ENCODE peak calls at places on chromosomes 2 and 18, in five cellular contexts. Y is NT2/D1, U is OCI-LY7, O is ovary, Q is pancreas. M is an unnamed sample.

GRCh38 chr2:182816856-182817255 is 49.6 kb downstream of the FRZB start:
- DNase-seq in U (no peak), Y (no peak), O (no peak), Q (no peak), M (no peak)

GRCh38 chr18:14976736-14977430 is 228.9 kb downstream of the ANKRD30B start:
- DNase-seq in Q (no peak), O (no peak), U (no peak), Y (no peak), M (no peak)

GRCh38 chr2:133344864-133345263 is 223.4 kb downstream of the NCKAP5 start:
- DNase-seq in U (no peak), O (no peak), Q (no peak), Y (no peak), M (no peak)

GRCh38 chr18:49546719-49547273 is 15.1 kb upstream of the LIPG start:
- DNase-seq in U (no peak), Y (no peak), O (no peak), Q (no peak), M (no peak)

GRCh38 chr2:160584972-160585494 is 91.4 kb upstream of the RBMS1 start:
- DNase-seq in U (no peak), Y (no peak), O (no peak), Q (no peak), M (no peak)

GRCh38 chr2:70553584-70554337 is at the start of gene TGFA:
- DNase-seq in U (no peak), O (peak; percentile 47), Q (peak; percentile 92), Y (peak; percentile 78), M (peak; percentile 61)

GRCh38 chr2:11708106-11708505 is 38.1 kb upstream of the NTSR2 start:
- DNase-seq in O (no peak), Y (no peak), U (no peak), Q (no peak), M (no peak)

GRCh38 chr18:33495278-33495677 is 54.8 kb upstream of the CCDC178 start:
- DNase-seq in Q (no peak), O (no peak), Y (peak; percentile 35), U (peak; percentile 10), M (peak; percentile 41)

GRCh38 chr2:210663574-210663973 is 107.2 kb downstream of the CPS1 start:
- DNase-seq in Y (peak; percentile 39), O (no peak), U (no peak), Q (no peak), M (peak; percentile 7)

GRCh38 chr2:156466739-156467405 is 30.7 kb downstream of the GPD2 start:
- DNase-seq in Q (no peak), U (no peak), O (peak; percentile 54), Y (no peak), M (no peak)

GRCh38 chr18:48640566-48641270 is 101.9 kb downstream of the CTIF start:
- DNase-seq in O (no peak), U (no peak), Q (no peak), Y (no peak), M (no peak)

GRCh38 chr2:241161646-241162281 is 11.5 kb downstream of the PPP1R7 start:
- DNase-seq in Y (no peak), O (peak; percentile 83), U (no peak), Q (no peak), M (no peak)

GRCh38 chr2:719191-719590 is 42.0 kb upstream of the TMEM18 start:
- DNase-seq in Y (no peak), U (no peak), Q (no peak), O (no peak), M (no peak)

GRCh38 chr2:136985044-136985443 is 219.7 kb downstream of the THSD7B start:
- DNase-seq in Q (no peak), O (no peak), Y (no peak), U (no peak), M (no peak)

GRCh38 chr2:121969155-121969554 is 213.7 kb downstream of the TSN start:
- DNase-seq in U (no peak), O (no peak), Q (no peak), Y (no peak), M (no peak)

GRCh38 chr2:767440-767839 is 90.2 kb upstream of the TMEM18 start:
- DNase-seq in Y (no peak), Q (no peak), U (no peak), O (no peak), M (no peak)

GRCh38 chr18:58105908-58106673 is 62.1 kb downstream of the NEDD4L start:
- DNase-seq in O (no peak), U (no peak), Y (no peak), Q (no peak), M (no peak)
- H3K4me1 ChIP-seq in O (peaks cover 11% of the 10 kb centered on the region), U (no peaks in the 10 kb centered on the region), Y (peaks cover 2% of the 10 kb centered on the region), Q (peaks cover 31% of the 10 kb centered on the region), M (peaks cover 9% of the 10 kb centered on the region)

GRCh38 chr2:46305177-46305576 is 8.0 kb downstream of the EPAS1 start:
- DNase-seq in Q (no peak), U (no peak), Y (no peak), O (no peak), M (no peak)

GRCh38 chr2:46306320-46306719 is 9.1 kb downstream of the EPAS1 start:
- DNase-seq in Y (no peak), Q (no peak), O (no peak), U (no peak), M (no peak)

GRCh38 chr2:46306988-46307655 is 9.9 kb downstream of the EPAS1 start:
- DNase-seq in Y (no peak), U (no peak), Q (no peak), O (no peak), M (no peak)

GRCh38 chr2:46304635-46305034 is 7.4 kb downstream of the EPAS1 start:
- DNase-seq in Y (no peak), Q (no peak), O (no peak), U (no peak), M (no peak)

DNA sequence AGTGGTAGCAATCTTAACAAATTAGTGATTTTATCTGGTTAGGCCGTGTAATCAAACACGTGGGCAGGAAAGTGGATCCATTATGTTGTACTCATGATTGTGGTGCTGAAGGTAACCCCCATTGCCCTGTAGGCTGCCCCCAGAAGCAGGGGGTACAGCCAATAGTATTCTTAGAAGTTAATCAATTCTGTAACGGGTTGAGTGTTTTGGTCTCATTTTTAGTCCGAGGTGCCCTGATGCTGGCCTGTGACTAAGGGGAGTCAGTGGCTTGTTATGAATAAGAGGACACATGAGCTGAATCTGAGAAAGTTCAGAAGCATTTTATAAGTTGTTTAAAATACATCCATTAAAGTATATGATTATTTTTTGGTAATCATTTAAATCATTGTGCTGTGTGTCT is 8.6 kb downstream of the EPAS1 start:
- DNase-seq in U (no peak), Y (no peak), Q (no peak), O (no peak), M (no peak)
- H3K4me1 ChIP-seq in U (no peaks in the 10 kb centered on the region), Y (no peaks in the 10 kb centered on the region), Q (peaks cover 83% of the 10 kb centered on the region), O (peaks cover 3% of the 10 kb centered on the region), M (no peaks in the 10 kb centered on the region)

DNA sequence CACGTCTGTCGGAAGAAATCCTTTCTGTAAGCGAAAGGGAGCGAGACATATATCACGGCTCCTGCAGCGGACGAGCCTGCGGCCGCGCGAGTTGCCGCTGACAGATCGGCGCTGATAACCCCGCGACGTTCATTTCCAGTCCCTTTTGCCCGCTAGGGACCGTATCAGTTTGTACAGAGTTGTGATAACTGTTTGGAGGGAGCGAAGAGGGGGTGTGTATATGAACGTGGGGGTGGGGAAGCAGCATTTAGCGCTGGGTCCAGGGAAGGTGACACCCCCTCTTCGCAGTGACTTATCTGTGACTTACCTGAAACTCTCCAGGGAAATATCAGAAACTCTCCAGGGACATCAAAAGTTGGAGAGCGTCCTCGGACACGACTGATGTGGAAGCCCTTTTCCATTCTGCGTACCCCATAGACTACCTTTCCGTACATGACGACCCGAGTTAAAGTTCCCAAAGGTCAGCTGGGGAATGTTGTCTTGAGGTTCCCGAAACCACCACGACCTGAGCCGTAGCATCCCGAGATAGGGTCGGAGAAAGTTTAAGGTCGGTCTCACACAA is 948 bp upstream of the GATA6 start:
- DNase-seq in Q (peak; percentile 73), O (peak; percentile 61), Y (no peak), U (no peak), M (no peak)
- H3K4me1 ChIP-seq in Q (no peaks in the 10 kb centered on the region), O (peaks cover 1% of the 10 kb centered on the region), Y (peaks cover 6% of the 10 kb centered on the region), U (no peaks in the 10 kb centered on the region), M (peaks cover 7% of the 10 kb centered on the region)

GRCh38 chr2:218882866-218883366 is 2.3 kb downstream of the WNT10A start:
- DNase-seq in Y (no peak), O (no peak), U (no peak), Q (no peak), M (no peak)

GRCh38 chr2:218880749-218881594 is at the start of gene WNT10A:
- DNase-seq in Q (no peak), U (no peak), Y (no peak), O (no peak), M (no peak)

GRCh38 chr2:218879881-218880748 is 537 bp upstream of the WNT10A start:
- DNase-seq in Y (no peak), O (no peak), U (peak; percentile 89), Q (no peak), M (no peak)

GRCh38 chr2:218882463-218882821 is 1.8 kb downstream of the WNT10A start:
- DNase-seq in Q (no peak), O (no peak), U (no peak), Y (no peak), M (no peak)

DNA sequence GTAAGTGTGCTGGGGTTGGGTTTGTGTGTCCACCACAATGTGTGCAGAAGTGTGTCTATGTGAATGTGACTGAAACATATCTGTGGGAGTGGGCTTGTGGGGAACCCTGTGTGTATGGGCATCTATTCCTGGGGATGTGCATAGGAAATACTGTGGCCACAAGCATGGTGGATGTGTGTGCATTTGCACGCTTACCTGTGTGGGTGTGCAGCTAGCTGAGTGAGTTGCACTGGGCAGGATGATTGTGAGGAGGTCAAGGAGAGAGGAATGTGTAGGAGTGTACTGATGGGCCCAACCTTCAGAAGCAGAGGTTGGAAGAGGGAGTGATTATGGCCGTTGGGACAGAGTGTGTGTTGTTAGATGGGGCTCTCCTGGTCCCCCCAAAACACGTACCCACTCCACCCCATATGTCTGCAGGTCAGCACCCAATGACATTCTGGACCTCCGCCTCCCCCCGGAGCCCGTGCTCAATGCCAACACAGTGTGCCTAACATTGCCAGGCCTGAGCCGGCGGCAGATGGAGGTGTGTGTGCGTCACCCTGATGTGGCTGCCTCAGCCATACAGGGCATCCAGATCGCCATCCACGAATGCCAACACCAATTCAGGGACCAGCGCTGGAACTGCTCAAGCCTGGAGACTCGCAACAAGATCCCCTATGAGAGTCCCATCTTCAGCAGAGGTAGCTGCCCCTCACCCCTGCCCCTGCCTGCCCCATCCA is 1.3 kb downstream of the WNT10A start:
- DNase-seq in O (no peak), U (no peak), Q (no peak), Y (no peak), M (no peak)
- H3K4me1 ChIP-seq in O (no peaks in the 10 kb centered on the region), U (peaks cover 87% of the 10 kb centered on the region), Q (no peaks in the 10 kb centered on the region), Y (peaks cover 28% of the 10 kb centered on the region), M (peaks cover 5% of the 10 kb centered on the region)

DNA sequence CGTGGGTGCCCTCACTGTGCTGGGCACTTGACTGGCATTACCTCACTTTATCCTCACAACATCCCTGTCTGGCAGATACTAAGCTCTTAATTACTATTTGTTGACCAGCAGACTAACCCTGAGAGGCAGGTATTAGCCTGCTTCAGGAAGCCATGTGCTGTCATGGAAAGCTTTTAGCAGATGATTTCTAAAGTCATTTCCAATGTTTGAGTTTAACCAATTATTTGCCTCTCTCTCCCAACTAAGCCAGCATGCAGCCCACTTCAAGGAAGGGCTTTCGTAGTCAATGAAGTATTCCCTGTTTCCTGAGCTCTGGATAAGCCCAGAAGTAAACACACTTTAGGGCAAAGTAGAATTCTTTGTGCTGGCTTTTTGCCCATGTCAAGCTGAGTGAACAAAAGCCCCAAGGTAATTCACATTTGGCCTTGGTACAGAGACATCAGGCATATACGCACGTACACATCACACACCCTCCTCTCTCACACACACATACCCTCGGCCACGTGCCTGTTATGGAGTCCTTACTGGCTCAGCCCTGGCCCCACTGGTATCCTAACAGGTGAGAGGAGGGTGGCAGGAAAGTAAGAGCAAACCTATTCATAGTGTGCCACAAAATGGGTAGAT is 108.6 kb downstream of the C1D start:
- DNase-seq in U (no peak), O (no peak), Q (no peak), Y (no peak), M (no peak)
- H3K4me1 ChIP-seq in U (no peaks in the 10 kb centered on the region), O (no peaks in the 10 kb centered on the region), Q (no peaks in the 10 kb centered on the region), Y (no peaks in the 10 kb centered on the region), M (peaks cover 1% of the 10 kb centered on the region)